ENCODE peak calls at places on chromosomes 3 and 15, in eight cellular contexts. O, M, Y, E, S, V, G and D are unnamed samples.

GRCh38 chr15:64651573-64652260 is 123.7 kb downstream of the RBPMS2 start:
- DNase-seq in V (peak; percentile 63), O (no peak), Y (peak; percentile 10), S (peak; percentile 49), G (no peak), M (no peak), E (no peak), D (no peak)

GRCh38 chr3:14001136-14001535 is 121.3 kb upstream of the WNT7A start:
- DNase-seq in O (no peak), Y (no peak), S (no peak), M (no peak), V (no peak), G (no peak), E (no peak), D (no peak)

GRCh38 chr15:90307661-90308060 is 42.2 kb downstream of the NGRN start:
- DNase-seq in E (no peak), O (no peak), V (no peak), S (no peak), G (no peak), Y (no peak), M (no peak), D (no peak)

GRCh38 chr3:152235709-152236298 is 32.9 kb upstream of the MBNL1 start:
- DNase-seq in S (no peak), V (no peak), O (no peak), G (no peak), E (no peak), M (no peak), Y (no peak), D (no peak)

GRCh38 chr3:39000008-39000450 is 51.7 kb downstream of the SCN11A start:
- DNase-seq in V (peak; percentile 66), M (peak; percentile 36), Y (no peak), O (peak; percentile 78), G (no peak), E (no peak), S (peak; percentile 77), D (no peak)

GRCh38 chr15:85623648-85624047 is 171.1 kb downstream of the KLHL25 start:
- DNase-seq in G (no peak), S (no peak), O (peak; percentile 46), V (no peak), E (no peak), Y (no peak), M (no peak), D (no peak)

GRCh38 chr3:10962481-10963036 is 30.0 kb upstream of the SLC6A1 start:
- DNase-seq in S (peak; percentile 28), E (no peak), M (no peak), V (no peak), Y (no peak), O (no peak), G (no peak), D (no peak)

GRCh38 chr3:195226900-195227447 is 44.0 kb downstream of the XXYLT1 start:
- DNase-seq in Y (no peak), V (no peak), G (no peak), S (no peak), O (peak; percentile 70), M (no peak), E (no peak), D (no peak)

GRCh38 chr15:30043211-30043655 is 39.5 kb upstream of the GOLGA8J start:
- DNase-seq in V (no peak), G (no peak), E (no peak), M (no peak), S (no peak), O (no peak), Y (no peak), D (no peak)

GRCh38 chr3:197259096-197259495 is 39.3 kb downstream of the DLG1 start:
- DNase-seq in M (no peak), V (no peak), O (no peak), E (no peak), Y (no peak), S (no peak), G (no peak), D (no peak)